ENCODE peak calls at places on chromosomes 11 and 22, in five cellular contexts. T is transverse colon, S is esophagus muscularis mucosa, I is A549, C is ovary. Z is an unnamed sample.

GRCh38 chr11:4095509-4096230 is 1.1 kb downstream of the RRM1 start:
- DNase-seq in T (no peak), S (no peak), I (peak; percentile 53), C (no peak), Z (peak; percentile 80)

GRCh38 chr11:73170140-73170539 is 28.0 kb upstream of the FCHSD2 start:
- DNase-seq in T (no peak), S (no peak), I (no peak), C (no peak), Z (no peak)

GRCh38 chr22:17434856-17435255 is 65.6 kb downstream of the CECR2 start:
- DNase-seq in T (no peak), S (no peak), I (no peak), C (no peak), Z (no peak)

GRCh38 chr11:26105762-26106423 is 226.0 kb upstream of the ANO3 start:
- DNase-seq in T (no peak), S (no peak), I (no peak), C (no peak), Z (no peak)

GRCh38 chr11:83006877-83007330 is 64.8 kb downstream of the RAB30 start:
- DNase-seq in T (no peak), S (no peak), I (no peak), C (no peak), Z (no peak)

GRCh38 chr11:111944651-111945051 is 7.5 kb downstream of the DIXDC1 start:
- DNase-seq in T (no peak), S (no peak), I (peak; percentile 57), C (no peak), Z (no peak)

GRCh38 chr22:17915676-17916075 is 108.7 kb downstream of the MICAL3 start:
- DNase-seq in T (no peak), S (no peak), I (no peak), C (no peak), Z (no peak)

GRCh38 chr11:80155412-80156017 is 714.7 kb upstream of the TENM4 start:
- DNase-seq in T (no peak), S (no peak), I (peak; percentile 22), C (no peak), Z (no peak)

GRCh38 chr22:25482868-25483639 is 81.4 kb upstream of the GRK3 start:
- DNase-seq in T (no peak), S (no peak), I (no peak), C (no peak), Z (no peak)

GRCh38 chr22:36384766-36385400 is 2.9 kb downstream of the MYH9 start:
- DNase-seq in T (no peak), S (no peak), I (no peak), C (no peak), Z (no peak)

GRCh38 chr11:109320595-109320994 is 101.4 kb upstream of the C11orf87 start:
- DNase-seq in T (no peak), S (no peak), I (peak; percentile 2), C (no peak), Z (no peak)

GRCh38 chr11:123183391-123184099 is 11.5 kb downstream of the CLMP start:
- DNase-seq in T (no peak), S (no peak), I (no peak), C (no peak), Z (no peak)

GRCh38 chr11:74388678-74389327 is 9.4 kb downstream of the PGM2L1 start:
- DNase-seq in T (peak; percentile 58), S (no peak), I (peak; percentile 45), C (peak; percentile 78), Z (peak; percentile 79)

GRCh38 chr22:50694766-50695420 is 22.3 kb downstream of the SHANK3 start:
- DNase-seq in T (no peak), S (no peak), I (no peak), C (peak; percentile 9), Z (no peak)

GRCh38 chr11:21634491-21634890 is 558.4 kb upstream of the ANO5 start:
- DNase-seq in T (no peak), S (no peak), I (no peak), C (no peak), Z (no peak)

GRCh38 chr11:78050964-78051831 is 12.5 kb upstream of the THRSP start:
- DNase-seq in T (no peak), S (no peak), I (no peak), C (no peak), Z (no peak)

GRCh38 chr11:34792814-34793241 is 123.4 kb downstream of the APIP start:
- DNase-seq in T (no peak), S (no peak), I (no peak), C (no peak), Z (peak; percentile 92)

GRCh38 chr11:2296913-2297622 is 4.7 kb downstream of the C11orf21 start:
- DNase-seq in T (no peak), S (no peak), I (no peak), C (no peak), Z (peak; percentile 81)

GRCh38 chr22:45082795-45083194 is 73.0 kb upstream of the PHF21B start:
- DNase-seq in T (no peak), S (no peak), I (peak; percentile 37), C (no peak), Z (no peak)

GRCh38 chr11:104134760-104135159 is 29.2 kb downstream of the PDGFD start:
- DNase-seq in T (no peak), S (no peak), I (peak; percentile 37), C (no peak), Z (no peak)

GRCh38 chr11:122862091-122862490 is 20.5 kb upstream of the JHY start:
- DNase-seq in T (no peak), S (no peak), I (no peak), C (no peak), Z (no peak)

DNA sequence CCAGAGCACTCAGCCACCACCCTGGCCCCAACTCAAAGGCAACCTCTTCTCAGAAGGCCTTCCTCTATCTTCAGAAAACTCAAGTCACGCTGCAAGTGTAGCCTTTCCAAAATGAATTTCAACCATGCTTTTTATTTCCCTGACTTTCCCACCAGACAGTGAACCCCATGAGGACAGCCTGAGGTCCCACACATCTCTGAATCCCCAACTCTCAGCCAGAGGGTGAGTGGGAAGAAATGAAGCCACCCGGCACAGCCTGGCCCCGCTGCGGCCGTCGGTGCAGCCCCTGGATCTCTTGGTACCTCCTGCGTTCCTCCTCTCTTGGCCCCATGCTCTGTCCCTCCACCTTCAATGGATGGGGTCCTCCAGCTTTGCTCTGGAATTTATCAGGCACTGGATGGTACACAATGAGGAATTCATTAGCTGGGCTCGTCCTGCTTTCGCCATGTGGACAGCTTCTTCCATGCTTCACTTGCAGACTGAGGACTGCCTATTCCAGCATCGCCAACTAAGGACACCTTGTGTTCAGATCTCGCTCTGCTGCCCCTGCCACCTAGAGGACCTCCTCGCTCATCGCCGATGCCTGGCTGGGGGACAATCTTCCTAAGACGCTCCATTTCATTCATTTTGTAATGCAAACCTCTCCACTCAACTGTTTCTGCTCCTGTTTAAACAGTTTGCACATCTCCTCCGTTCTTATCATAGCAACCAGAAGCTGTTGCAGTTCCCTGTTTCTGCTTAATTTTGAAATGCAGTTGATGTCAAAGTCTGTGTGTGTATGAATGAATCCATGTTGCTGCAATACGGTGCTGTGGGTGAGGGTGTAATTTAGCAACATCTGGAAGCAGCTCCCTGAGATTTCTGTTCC is 672.1 kb downstream of the TBC1D22A start:
- DNase-seq in T (no peak), S (peak; percentile 89), I (no peak), C (no peak), Z (no peak)
- TF ChIP-seq CTCF in T (no peak), S (no peak), I (no peak), C (no peak), Z (no peak)

DNA sequence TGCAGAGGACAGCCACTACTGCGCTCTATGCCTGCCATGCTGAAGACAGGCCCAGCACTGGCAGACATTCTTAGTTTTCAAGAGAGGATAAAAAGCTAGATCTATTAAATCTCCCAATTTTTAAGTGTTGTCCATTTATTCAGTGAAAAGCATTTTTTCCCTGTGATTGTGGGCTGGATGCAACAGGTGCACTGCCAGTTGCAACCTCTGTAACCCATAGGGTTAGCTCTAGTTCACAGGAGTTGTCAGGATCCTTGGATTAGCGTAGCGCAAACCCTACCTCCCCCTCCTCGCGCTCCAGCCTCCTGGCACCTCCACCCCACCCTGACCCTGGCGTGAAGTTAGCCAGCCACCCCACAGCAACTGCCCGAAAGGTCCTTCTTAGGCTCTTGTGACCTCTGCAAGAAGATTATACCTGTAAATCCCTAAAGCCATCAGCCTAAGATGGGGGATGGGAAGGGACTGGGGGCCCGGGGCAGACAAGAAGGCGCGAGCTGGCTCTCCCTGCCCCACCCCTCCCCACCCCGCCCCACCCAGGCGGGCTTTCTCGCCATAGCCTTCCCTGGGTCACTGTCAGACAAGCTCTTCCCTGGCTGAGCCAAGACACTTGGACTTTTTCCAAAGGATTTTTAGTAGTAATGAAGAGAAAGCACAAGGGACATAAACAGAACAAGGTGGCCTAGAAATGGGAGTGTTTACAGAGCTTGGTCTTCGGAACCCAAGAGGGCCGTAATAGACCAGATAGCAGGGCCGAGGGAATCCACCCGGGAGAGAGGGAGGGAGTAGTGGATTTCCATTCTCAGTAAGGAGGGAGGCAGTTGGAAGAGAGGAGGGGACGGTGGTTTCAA is 31.0 kb downstream of the EIF3F start:
- DNase-seq in T (no peak), S (peak; percentile 90), I (no peak), C (no peak), Z (no peak)
- H3K4me3 ChIP-seq in T (peak overlapping the region; percentile 48), S (peak overlapping the region; percentile 92), I (peak overlapping the region; percentile 61), C (peak overlapping the region; percentile 79), Z (peak overlapping the region; percentile 33)

DNA sequence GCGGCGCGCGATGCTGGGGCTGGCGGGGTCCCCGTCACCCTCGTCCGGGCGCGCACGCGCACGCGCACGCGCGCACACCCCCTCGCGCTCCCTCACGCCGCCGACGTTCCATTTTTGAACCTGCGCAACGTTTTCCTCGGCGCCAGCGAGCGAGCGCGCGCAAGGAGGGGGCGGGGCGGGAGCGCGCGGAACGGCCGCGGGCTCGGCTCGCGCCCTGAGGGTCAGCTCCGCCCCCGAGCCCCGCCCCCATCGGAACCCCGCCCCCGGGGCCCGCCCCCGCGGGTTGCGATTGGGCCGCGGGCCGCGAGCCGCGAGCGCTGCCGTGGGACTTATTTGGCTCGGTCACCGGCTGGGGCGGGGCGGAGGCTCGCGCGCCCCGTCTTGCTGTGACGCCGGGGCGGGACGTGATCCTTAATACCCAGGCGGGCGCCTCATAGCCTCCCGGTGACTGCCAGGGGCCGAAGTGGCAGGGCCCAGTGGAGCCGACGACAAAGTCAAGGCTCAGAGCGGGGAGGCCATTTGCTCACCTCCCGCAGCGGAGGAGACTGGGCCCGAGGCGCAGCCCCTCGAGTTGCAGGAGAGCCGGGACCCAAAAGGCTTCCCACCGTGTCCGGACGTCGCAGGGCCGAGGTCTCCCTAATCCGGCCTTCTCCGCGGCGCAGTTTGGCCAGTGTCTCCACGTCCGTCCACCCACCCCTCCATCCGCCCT is at the start of gene CBX7:
- DNase-seq in T (peak; percentile 94), S (peak; percentile 97), I (peak; percentile 78), C (peak; percentile 95), Z (peak; percentile 92)
- TF ChIP-seq POLR2A in T (peak; percentile 73), S (peak; percentile 69), I (no peak), C (peak; percentile 91), Z (peak; percentile 46)

DNA sequence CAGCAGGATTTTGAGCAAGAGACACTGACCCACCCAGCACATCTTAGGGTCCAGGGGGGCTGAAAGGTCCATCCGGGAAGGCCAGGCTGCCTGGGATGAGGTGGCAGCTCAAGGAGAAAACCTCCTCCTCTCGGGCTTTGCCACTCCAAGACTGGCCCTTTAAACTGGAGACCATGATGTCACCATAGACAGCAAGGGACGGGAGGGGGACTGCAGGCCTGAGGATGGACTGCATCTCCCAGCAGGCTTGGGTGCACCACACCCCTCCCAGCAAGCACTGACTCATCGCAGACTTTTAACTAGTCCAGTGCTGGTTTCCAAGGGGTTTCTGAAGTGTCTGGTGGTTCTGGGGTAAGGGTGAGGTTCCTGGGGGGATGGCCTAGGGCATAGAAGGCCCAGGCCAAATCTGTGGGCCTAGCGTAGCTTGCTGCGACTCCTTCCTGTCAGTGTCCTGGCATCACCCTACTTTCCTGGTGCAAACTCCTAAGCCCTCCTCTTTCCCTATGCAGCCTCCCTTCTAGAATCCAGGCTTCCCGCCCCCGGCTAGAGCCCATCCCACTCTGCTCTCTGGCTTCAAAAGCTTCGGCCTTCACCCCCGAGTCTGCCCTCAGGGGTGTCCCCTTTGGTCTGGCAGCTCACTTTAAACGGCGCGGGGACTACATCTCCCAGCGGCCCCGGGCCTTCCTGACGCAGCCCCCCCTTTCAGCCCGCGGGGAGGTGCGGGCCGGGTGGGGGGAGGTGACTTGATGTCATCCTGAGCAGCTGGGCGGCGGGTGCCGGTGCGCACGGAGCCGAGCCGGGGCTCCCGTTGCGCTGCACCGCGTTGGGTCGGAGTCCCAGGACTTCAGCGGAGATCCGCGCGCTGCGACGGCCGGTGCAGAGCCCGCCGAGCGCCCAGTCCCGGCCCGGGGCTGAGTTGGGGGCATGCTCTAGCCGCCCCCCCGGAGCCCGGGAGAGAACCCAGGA is at the start of gene PPP2R5B:
- DNase-seq in T (peak; percentile 96), S (peak; percentile 98), I (peak; percentile 93), C (peak; percentile 95), Z (peak; percentile 92)
- TF ChIP-seq CTCF in T (no peak), S (no peak), I (no peak), C (no peak), Z (no peak)